ENCODE peak calls at places on chromosomes 12 and 14, in eight cellular contexts. B is progenitor cell of endocrine pancreas, A is kidney, F is astrocyte of the cerebellum, Z is hippocampal formation, M is GM12891, C is AG09309, X is myocyte. L is an unnamed sample.

GRCh38 chr14:101018561-101019290 is 115.2 kb upstream of the RTL1 start:
- DNase-seq in B (no peak), Z (no peak), F (no peak), C (no peak), A (peak; percentile 52), X (no peak), M (no peak), L (no peak)

GRCh38 chr12:93818488-93819047 is 141.4 kb downstream of the CRADD start:
- DNase-seq in X (no peak), B (no peak), Z (no peak), F (no peak), C (no peak), A (peak; percentile 72), M (no peak), L (no peak)

GRCh38 chr12:10900530-10900929 is 8.8 kb downstream of the TAS2R13 start:
- DNase-seq in A (no peak), C (no peak), M (no peak), Z (no peak), B (no peak), X (no peak), F (no peak), L (no peak)

GRCh38 chr12:87930652-87931051 is 98.5 kb downstream of the C12orf50 start:
- DNase-seq in A (no peak), X (peak; percentile 82), B (no peak), M (no peak), C (no peak), Z (no peak), F (no peak), L (no peak)

GRCh38 chr12:1829306-1829900 is 9.0 kb downstream of the LRTM2 start:
- DNase-seq in A (peak; percentile 56), F (no peak), B (no peak), C (no peak), Z (no peak), X (no peak), M (no peak), L (no peak)

GRCh38 chr14:91378945-91379932 is 38.4 kb downstream of the CCDC88C start:
- DNase-seq in C (no peak), A (no peak), F (no peak), Z (no peak), B (no peak), M (no peak), X (no peak), L (no peak)

GRCh38 chr14:104794099-104794498 is 1.4 kb downstream of the AKT1 start:
- DNase-seq in C (no peak), Z (no peak), M (peak; percentile 76), A (no peak), F (peak; percentile 34), B (peak; percentile 34), X (peak; percentile 77), L (peak; percentile 8)

GRCh38 chr12:75684678-75685620 is 173.5 kb upstream of the KRR1 start:
- DNase-seq in X (no peak), Z (no peak), C (peak; percentile 85), F (no peak), A (no peak), B (no peak), M (no peak), L (no peak)

GRCh38 chr12:104555650-104556049 is 98.9 kb downstream of the CHST11 start:
- DNase-seq in A (peak; percentile 81), X (no peak), Z (no peak), F (no peak), C (no peak), B (no peak), M (no peak), L (no peak)

GRCh38 chr12:9340422-9341259 is 132.4 kb upstream of the PZP start:
- DNase-seq in B (no peak), C (no peak), Z (no peak), F (no peak), X (peak; percentile 86), M (no peak), A (no peak), L (no peak)

GRCh38 chr12:124094733-124095132 is 121.7 kb downstream of the ZNF664 start:
- DNase-seq in C (no peak), X (no peak), F (no peak), A (no peak), M (no peak), B (no peak), Z (no peak), L (no peak)

GRCh38 chr12:53994691-53995310 is 5.2 kb upstream of the HOXC9 start:
- DNase-seq in C (no peak), F (no peak), B (no peak), Z (no peak), M (no peak), A (peak; percentile 80), X (no peak), L (no peak)

GRCh38 chr12:89239534-89239933 is 112.8 kb downstream of the DUSP6 start:
- DNase-seq in B (no peak), Z (no peak), F (no peak), A (no peak), M (no peak), X (no peak), C (no peak), L (no peak)

GRCh38 chr12:124506145-124506831 is 61.1 kb downstream of the NCOR2 start:
- DNase-seq in M (no peak), C (no peak), F (no peak), Z (no peak), X (no peak), A (peak; percentile 94), B (no peak), L (no peak)

GRCh38 chr12:94988471-94988870 is 15.0 kb downstream of the NDUFA12 start:
- DNase-seq in Z (no peak), B (no peak), C (no peak), M (no peak), X (no peak), A (no peak), F (no peak), L (no peak)

GRCh38 chr14:34619399-34619920 is 10.5 kb downstream of the SNX6 start:
- DNase-seq in M (no peak), B (no peak), C (no peak), F (no peak), X (no peak), Z (no peak), A (no peak), L (no peak)

GRCh38 chr12:56128669-56129209 is 672 bp downstream of the ESYT1 start:
- DNase-seq in C (no peak), F (no peak), Z (no peak), A (peak; percentile 84), M (no peak), X (peak; percentile 28), B (no peak), L (peak; percentile 11)

GRCh38 chr12:89350661-89351488 is 1.4 kb downstream of the DUSP6 start:
- DNase-seq in F (no peak), A (peak; percentile 79), B (no peak), X (no peak), M (peak; percentile 9), Z (no peak), C (no peak), L (no peak)

GRCh38 chr12:64590183-64590582 is 20.1 kb upstream of the RASSF3 start:
- DNase-seq in Z (no peak), X (no peak), C (no peak), B (no peak), M (no peak), F (no peak), A (no peak), L (no peak)

GRCh38 chr12:65637774-65638173 is 186.5 kb upstream of the HMGA2 start:
- DNase-seq in X (no peak), F (no peak), C (no peak), M (no peak), A (no peak), Z (no peak), B (no peak), L (no peak)

GRCh38 chr12:27527512-27527911 is 3.5 kb downstream of the PPFIBP1 start:
- DNase-seq in X (no peak), C (no peak), Z (no peak), M (no peak), B (no peak), A (no peak), F (no peak), L (no peak)

GRCh38 chr14:76729195-76729594 is 32.1 kb upstream of the VASH1 start:
- DNase-seq in C (no peak), X (no peak), A (no peak), F (no peak), B (no peak), M (no peak), Z (no peak), L (no peak)

GRCh38 chr12:131082795-131083194 is 129.1 kb downstream of the ADGRD1 start:
- DNase-seq in C (no peak), B (no peak), M (no peak), A (no peak), F (no peak), X (no peak), Z (no peak), L (no peak)

GRCh38 chr12:47981496-47982260 is 18.3 kb downstream of the TMEM106C start:
- DNase-seq in B (no peak), A (no peak), M (no peak), C (no peak), X (no peak), Z (no peak), F (no peak), L (no peak)

GRCh38 chr12:57069522-57069921 is 9.1 kb downstream of the NEMP1 start:
- DNase-seq in M (no peak), F (peak; percentile 78), B (no peak), C (peak; percentile 76), X (peak; percentile 83), Z (peak; percentile 42), A (no peak), L (peak; percentile 57)

GRCh38 chr12:108861878-108862587 is 4.7 kb upstream of the SSH1 start:
- DNase-seq in M (no peak), X (no peak), A (no peak), C (no peak), B (no peak), F (no peak), Z (no peak), L (no peak)

GRCh38 chr14:47852278-47852677 is 176.9 kb upstream of the MDGA2 start:
- DNase-seq in B (no peak), C (no peak), A (no peak), M (no peak), X (no peak), F (no peak), Z (no peak), L (no peak)

GRCh38 chr12:96274331-96274730 is 80.2 kb downstream of the ELK3 start:
- DNase-seq in C (no peak), M (no peak), A (no peak), F (no peak), Z (no peak), X (no peak), B (no peak), L (no peak)

GRCh38 chr14:69581316-69581935 is 6.8 kb upstream of the CCDC177 start:
- DNase-seq in B (no peak), X (no peak), A (no peak), C (no peak), M (no peak), F (no peak), Z (no peak), L (no peak)

GRCh38 chr14:94322648-94323570 is at the start of gene SERPINA6:
- DNase-seq in F (peak; percentile 68), M (no peak), A (peak; percentile 75), B (no peak), C (no peak), X (peak; percentile 22), Z (no peak), L (no peak)

GRCh38 chr14:21408152-21408551 is 24.3 kb upstream of the SUPT16H start:
- DNase-seq in F (peak; percentile 15), X (peak; percentile 28), Z (no peak), M (no peak), C (no peak), B (no peak), A (no peak), L (peak; percentile 27)

GRCh38 chr14:95318399-95318834 is 1.3 kb downstream of the CLMN start:
- DNase-seq in B (no peak), M (no peak), X (no peak), A (peak; percentile 84), F (no peak), Z (no peak), C (no peak), L (no peak)

GRCh38 chr12:51980051-51980808 is 26.5 kb upstream of the TAMALIN start:
- DNase-seq in X (peak; percentile 75), B (peak; percentile 37), F (peak; percentile 29), C (no peak), Z (peak; percentile 38), A (peak; percentile 86), M (peak; percentile 59), L (peak; percentile 14)

GRCh38 chr12:76546889-76547288 is 12.7 kb downstream of the OSBPL8 start:
- DNase-seq in A (no peak), M (no peak), C (no peak), Z (no peak), B (no peak), X (no peak), F (no peak), L (no peak)